ENCODE peak calls at places on chromosomes 16 and 17, in nine cellular contexts. M is NCI-H69; W is mammary epithelial cell; Z is activated CD4-positive, alpha-beta memory T cell treated with anti-CD3 and anti-CD28 coated beads, Interleukin-2, amount 10 ng/mL, durations not matched to agents 7 days and 5 days; A is effector memory CD4-positive, alpha-beta T cell; I is CD8-positive, alpha-beta T cell; S is skeletal muscle cell; U is activated T-helper 1 cell treated with anti-CD3 and anti-CD28 coated beads, Interleukin-2, amount 50 U/mL, for 16 hours; G is fibroblast of lung. O is an unnamed sample.

GRCh38 chr16:46817961-46818360 is 13.0 kb downstream of the C16orf87 start:
- DNase-seq in G (peak; percentile 59), I (no peak), A (no peak), W (no peak), S (no peak), M (no peak), Z (no peak), U (no peak), O (peak; percentile 16)

GRCh38 chr17:80910043-80910442 is 81.6 kb upstream of the CHMP6 start:
- DNase-seq in W (no peak), U (no peak), M (no peak), G (no peak), I (no peak), S (no peak), A (no peak), Z (no peak), O (no peak)

GRCh38 chr16:3490911-3491629 is 4.2 kb downstream of the C16orf90 start:
- DNase-seq in W (no peak), S (peak; percentile 39), A (no peak), M (peak; percentile 63), I (no peak), U (no peak), G (no peak), Z (no peak), O (peak; percentile 10)

GRCh38 chr17:10775058-10775457 is 28.8 kb downstream of the TMEM238L start:
- DNase-seq in I (no peak), U (no peak), S (no peak), Z (no peak), W (no peak), G (no peak), M (no peak), A (no peak), O (no peak)

GRCh38 chr17:79713391-79713790 is 17.4 kb upstream of the ENPP7 start:
- DNase-seq in S (no peak), U (no peak), I (no peak), M (no peak), G (no peak), W (no peak), Z (no peak), A (no peak), O (no peak)

GRCh38 chr17:9371019-9371418 is 204.6 kb downstream of the STX8 start:
- DNase-seq in U (no peak), S (peak; percentile 67), G (peak; percentile 98), Z (no peak), I (no peak), A (no peak), W (peak; percentile 94), M (peak; percentile 70), O (peak; percentile 78)

GRCh38 chr17:40471856-40472732 is 28.8 kb downstream of the IGFBP4 start:
- DNase-seq in M (no peak), A (no peak), I (no peak), W (peak; percentile 85), G (peak; percentile 62), Z (no peak), S (no peak), U (no peak), O (no peak)

GRCh38 chr16:29154676-29155121 is 169.8 kb downstream of the LAT start:
- DNase-seq in G (peak; percentile 41), U (no peak), S (no peak), W (no peak), Z (no peak), I (no peak), M (no peak), A (no peak), O (no peak)

GRCh38 chr17:7745748-7746470 is 28.4 kb downstream of the DNAH2 start:
- DNase-seq in M (no peak), U (no peak), G (peak; percentile 87), I (no peak), A (no peak), W (peak; percentile 60), S (peak; percentile 57), Z (no peak), O (peak; percentile 98)

GRCh38 chr17:49438885-49439284 is 24.2 kb upstream of the PHB1 start:
- DNase-seq in W (no peak), G (no peak), S (no peak), I (no peak), A (no peak), Z (no peak), U (no peak), M (peak; percentile 26), O (no peak)

GRCh38 chr17:76025294-76025693 is 1.8 kb downstream of the EVPL start:
- DNase-seq in M (no peak), A (no peak), S (no peak), Z (no peak), G (no peak), I (no peak), U (no peak), W (no peak), O (no peak)

GRCh38 chr16:83298541-83298940 is 509.2 kb upstream of the HSBP1 start:
- DNase-seq in M (no peak), G (no peak), U (no peak), A (no peak), W (no peak), I (no peak), Z (no peak), S (no peak), O (no peak)

GRCh38 chr17:5769936-5770335 is 185.6 kb upstream of the NLRP1 start:
- DNase-seq in M (peak; percentile 90), W (no peak), Z (no peak), U (no peak), A (no peak), G (peak; percentile 38), I (no peak), S (no peak), O (peak; percentile 70)

GRCh38 chr17:80395402-80396151 is 19.4 kb upstream of the ENDOV start:
- DNase-seq in G (peak; percentile 10), U (no peak), M (no peak), S (no peak), A (no peak), W (no peak), I (no peak), Z (no peak), O (no peak)

GRCh38 chr17:16944334-16945140 is 27.4 kb downstream of the TNFRSF13B start:
- DNase-seq in W (no peak), G (no peak), A (no peak), Z (peak; percentile 11), I (no peak), U (no peak), S (no peak), M (no peak), O (no peak)

GRCh38 chr17:63675607-63676539 is 24.1 kb downstream of the LIMD2 start:
- DNase-seq in U (no peak), G (peak; percentile 89), A (no peak), S (peak; percentile 31), I (no peak), M (peak; percentile 77), Z (no peak), W (peak; percentile 80), O (peak; percentile 99)

GRCh38 chr17:40070895-40071719 is 8.3 kb downstream of the THRA start:
- DNase-seq in U (no peak), M (peak; percentile 49), Z (no peak), W (no peak), I (no peak), S (no peak), A (no peak), G (no peak), O (no peak)

GRCh38 chr17:78378225-78379133 is at the start of gene PGS1:
- DNase-seq in M (peak; percentile 90), Z (peak; percentile 88), W (peak; percentile 72), A (peak; percentile 63), G (peak; percentile 71), U (peak; percentile 73), S (no peak), I (peak; percentile 82), O (peak; percentile 71)

GRCh38 chr16:1823821-1824220 is 2.8 kb downstream of the HAGH start:
- DNase-seq in S (peak; percentile 34), A (no peak), M (no peak), G (peak; percentile 47), U (no peak), I (no peak), Z (peak; percentile 29), W (peak; percentile 46), O (peak; percentile 58)

GRCh38 chr16:106623-107324 is 28.7 kb downstream of the MPG start:
- DNase-seq in Z (peak; percentile 58), M (peak; percentile 83), W (peak; percentile 53), S (no peak), U (no peak), I (peak; percentile 60), G (peak; percentile 70), A (peak; percentile 5), O (peak; percentile 71)

GRCh38 chr16:10663146-10663545 is 31.6 kb downstream of the TEKT5 start:
- DNase-seq in A (no peak), I (no peak), U (no peak), M (no peak), G (no peak), S (no peak), W (no peak), Z (no peak), O (no peak)